ENCODE peak calls at places on chromosomes 3 and 15, in seven cellular contexts. One of them, this sample, is unnamed.

GRCh38 chr3:55484191-55484644 is 2.9 kb downstream of the WNT5A start:
- DNase-seq in AG09309: no peak
- DNase-seq in activated CD4-positive, alpha-beta T cell treated with anti-CD3 and anti-CD28 coated beads, Interleukin-2, amount 50 U/mL, for 4 hours: no peak
- DNase-seq in B cell: no peak
- DNase-seq in mucosa of descending colon: peak; percentile 48
- DNase-seq in erythroblast: no peak
- DNase-seq in right cardiac atrium: peak; percentile 49
- DNase-seq in this sample: no peak

GRCh38 chr15:41895491-41895890 is 1.6 kb upstream of the SPTBN5 start:
- DNase-seq in AG09309: no peak
- DNase-seq in activated CD4-positive, alpha-beta T cell treated with anti-CD3 and anti-CD28 coated beads, Interleukin-2, amount 50 U/mL, for 4 hours: no peak
- DNase-seq in B cell: no peak
- DNase-seq in mucosa of descending colon: no peak
- DNase-seq in erythroblast: no peak
- DNase-seq in right cardiac atrium: no peak
- DNase-seq in this sample: no peak

GRCh38 chr3:122533931-122534334 is 19.2 kb upstream of the KPNA1 start:
- DNase-seq in AG09309: peak; percentile 61
- DNase-seq in activated CD4-positive, alpha-beta T cell treated with anti-CD3 and anti-CD28 coated beads, Interleukin-2, amount 50 U/mL, for 4 hours: peak; percentile 3
- DNase-seq in B cell: no peak
- DNase-seq in mucosa of descending colon: no peak
- DNase-seq in erythroblast: no peak
- DNase-seq in right cardiac atrium: no peak
- DNase-seq in this sample: peak; percentile 53

GRCh38 chr3:24522155-24522579 is 27.5 kb upstream of the THRB start:
- DNase-seq in AG09309: no peak
- DNase-seq in activated CD4-positive, alpha-beta T cell treated with anti-CD3 and anti-CD28 coated beads, Interleukin-2, amount 50 U/mL, for 4 hours: no peak
- DNase-seq in B cell: no peak
- DNase-seq in mucosa of descending colon: peak; percentile 53
- DNase-seq in erythroblast: no peak
- DNase-seq in right cardiac atrium: no peak
- DNase-seq in this sample: no peak

GRCh38 chr3:131733086-131733841 is 230.5 kb upstream of the MRPL3 start:
- DNase-seq in AG09309: no peak
- DNase-seq in activated CD4-positive, alpha-beta T cell treated with anti-CD3 and anti-CD28 coated beads, Interleukin-2, amount 50 U/mL, for 4 hours: no peak
- DNase-seq in B cell: no peak
- DNase-seq in mucosa of descending colon: no peak
- DNase-seq in erythroblast: no peak
- DNase-seq in right cardiac atrium: no peak
- DNase-seq in this sample: no peak

GRCh38 chr15:22870865-22871264 is 32.4 kb downstream of the NIPA2 start:
- DNase-seq in AG09309: no peak
- DNase-seq in activated CD4-positive, alpha-beta T cell treated with anti-CD3 and anti-CD28 coated beads, Interleukin-2, amount 50 U/mL, for 4 hours: no peak
- DNase-seq in B cell: no peak
- DNase-seq in mucosa of descending colon: no peak
- DNase-seq in erythroblast: no peak
- DNase-seq in right cardiac atrium: no peak
- DNase-seq in this sample: no peak

GRCh38 chr3:171967137-171967783 is 72.1 kb upstream of the FNDC3B start:
- DNase-seq in AG09309: peak; percentile 93
- DNase-seq in activated CD4-positive, alpha-beta T cell treated with anti-CD3 and anti-CD28 coated beads, Interleukin-2, amount 50 U/mL, for 4 hours: no peak
- DNase-seq in B cell: no peak
- DNase-seq in mucosa of descending colon: no peak
- DNase-seq in erythroblast: peak; percentile 23
- DNase-seq in right cardiac atrium: no peak
- DNase-seq in this sample: no peak

GRCh38 chr3:194130211-194130610 is 5.7 kb upstream of the HES1 start:
- DNase-seq in AG09309: no peak
- DNase-seq in activated CD4-positive, alpha-beta T cell treated with anti-CD3 and anti-CD28 coated beads, Interleukin-2, amount 50 U/mL, for 4 hours: no peak
- DNase-seq in B cell: no peak
- DNase-seq in mucosa of descending colon: no peak
- DNase-seq in erythroblast: no peak
- DNase-seq in right cardiac atrium: no peak
- DNase-seq in this sample: no peak

GRCh38 chr15:98954411-98954810 is 53.2 kb downstream of the PGPEP1L start:
- DNase-seq in AG09309: peak; percentile 47
- DNase-seq in activated CD4-positive, alpha-beta T cell treated with anti-CD3 and anti-CD28 coated beads, Interleukin-2, amount 50 U/mL, for 4 hours: no peak
- DNase-seq in B cell: no peak
- DNase-seq in mucosa of descending colon: no peak
- DNase-seq in erythroblast: no peak
- DNase-seq in right cardiac atrium: peak; percentile 92
- DNase-seq in this sample: no peak

GRCh38 chr3:116059421-116060096 is 385.7 kb downstream of the LSAMP start:
- DNase-seq in AG09309: peak; percentile 66
- DNase-seq in activated CD4-positive, alpha-beta T cell treated with anti-CD3 and anti-CD28 coated beads, Interleukin-2, amount 50 U/mL, for 4 hours: no peak
- DNase-seq in B cell: no peak
- DNase-seq in mucosa of descending colon: no peak
- DNase-seq in erythroblast: no peak
- DNase-seq in right cardiac atrium: no peak
- DNase-seq in this sample: no peak

GRCh38 chr3:31170932-31171670 is 276.6 kb upstream of the GADL1 start:
- DNase-seq in AG09309: peak; percentile 98
- DNase-seq in activated CD4-positive, alpha-beta T cell treated with anti-CD3 and anti-CD28 coated beads, Interleukin-2, amount 50 U/mL, for 4 hours: no peak
- DNase-seq in B cell: no peak
- DNase-seq in mucosa of descending colon: no peak
- DNase-seq in erythroblast: no peak
- DNase-seq in right cardiac atrium: no peak
- DNase-seq in this sample: no peak

GRCh38 chr15:31341036-31341435 is 14.4 kb downstream of the KLF13 start:
- DNase-seq in AG09309: no peak
- DNase-seq in activated CD4-positive, alpha-beta T cell treated with anti-CD3 and anti-CD28 coated beads, Interleukin-2, amount 50 U/mL, for 4 hours: no peak
- DNase-seq in B cell: no peak
- DNase-seq in mucosa of descending colon: no peak
- DNase-seq in erythroblast: no peak
- DNase-seq in right cardiac atrium: no peak
- DNase-seq in this sample: no peak

GRCh38 chr3:157618075-157618760 is 115.0 kb upstream of the VEPH1 start:
- DNase-seq in AG09309: peak; percentile 45
- DNase-seq in activated CD4-positive, alpha-beta T cell treated with anti-CD3 and anti-CD28 coated beads, Interleukin-2, amount 50 U/mL, for 4 hours: no peak
- DNase-seq in B cell: no peak
- DNase-seq in mucosa of descending colon: no peak
- DNase-seq in erythroblast: peak; percentile 61
- DNase-seq in right cardiac atrium: no peak
- DNase-seq in this sample: peak; percentile 6

GRCh38 chr3:27713435-27713880 is 8.7 kb downstream of the EOMES start:
- DNase-seq in AG09309: no peak
- DNase-seq in activated CD4-positive, alpha-beta T cell treated with anti-CD3 and anti-CD28 coated beads, Interleukin-2, amount 50 U/mL, for 4 hours: no peak
- DNase-seq in B cell: no peak
- DNase-seq in mucosa of descending colon: no peak
- DNase-seq in erythroblast: no peak
- DNase-seq in right cardiac atrium: peak; percentile 55
- DNase-seq in this sample: no peak

GRCh38 chr15:28922712-28923012 is 36.9 kb downstream of the APBA2 start:
- DNase-seq in AG09309: no peak
- DNase-seq in activated CD4-positive, alpha-beta T cell treated with anti-CD3 and anti-CD28 coated beads, Interleukin-2, amount 50 U/mL, for 4 hours: no peak
- DNase-seq in B cell: no peak
- DNase-seq in mucosa of descending colon: no peak
- DNase-seq in erythroblast: no peak
- DNase-seq in right cardiac atrium: no peak
- DNase-seq in this sample: no peak

GRCh38 chr3:195583831-195584542 is at the start of gene APOD:
- DNase-seq in AG09309: no peak
- DNase-seq in activated CD4-positive, alpha-beta T cell treated with anti-CD3 and anti-CD28 coated beads, Interleukin-2, amount 50 U/mL, for 4 hours: no peak
- DNase-seq in B cell: no peak
- DNase-seq in mucosa of descending colon: peak; percentile 73
- DNase-seq in erythroblast: no peak
- DNase-seq in right cardiac atrium: peak; percentile 83
- DNase-seq in this sample: no peak

GRCh38 chr3:55544219-55544618 is 57.1 kb upstream of the WNT5A start:
- DNase-seq in AG09309: no peak
- DNase-seq in activated CD4-positive, alpha-beta T cell treated with anti-CD3 and anti-CD28 coated beads, Interleukin-2, amount 50 U/mL, for 4 hours: no peak
- DNase-seq in B cell: no peak
- DNase-seq in mucosa of descending colon: no peak
- DNase-seq in erythroblast: no peak
- DNase-seq in right cardiac atrium: no peak
- DNase-seq in this sample: no peak

GRCh38 chr15:74540135-74540760 is 772 bp upstream of the ARID3B start:
- DNase-seq in AG09309: no peak
- DNase-seq in activated CD4-positive, alpha-beta T cell treated with anti-CD3 and anti-CD28 coated beads, Interleukin-2, amount 50 U/mL, for 4 hours: no peak
- DNase-seq in B cell: no peak
- DNase-seq in mucosa of descending colon: no peak
- DNase-seq in erythroblast: peak; percentile 77
- DNase-seq in right cardiac atrium: no peak
- DNase-seq in this sample: no peak

GRCh38 chr3:63364495-63364894 is 86.4 kb downstream of the SYNPR start:
- DNase-seq in AG09309: peak; percentile 4
- DNase-seq in activated CD4-positive, alpha-beta T cell treated with anti-CD3 and anti-CD28 coated beads, Interleukin-2, amount 50 U/mL, for 4 hours: no peak
- DNase-seq in B cell: no peak
- DNase-seq in mucosa of descending colon: no peak
- DNase-seq in erythroblast: no peak
- DNase-seq in right cardiac atrium: no peak
- DNase-seq in this sample: no peak

GRCh38 chr3:109257269-109257668 is 59.0 kb downstream of the DPPA2 start:
- DNase-seq in AG09309: no peak
- DNase-seq in activated CD4-positive, alpha-beta T cell treated with anti-CD3 and anti-CD28 coated beads, Interleukin-2, amount 50 U/mL, for 4 hours: no peak
- DNase-seq in B cell: no peak
- DNase-seq in mucosa of descending colon: no peak
- DNase-seq in erythroblast: no peak
- DNase-seq in right cardiac atrium: no peak
- DNase-seq in this sample: no peak

GRCh38 chr15:67850995-67851535 is 11.2 kb upstream of the RNU6-1 start:
- DNase-seq in AG09309: no peak
- DNase-seq in activated CD4-positive, alpha-beta T cell treated with anti-CD3 and anti-CD28 coated beads, Interleukin-2, amount 50 U/mL, for 4 hours: no peak
- DNase-seq in B cell: no peak
- DNase-seq in mucosa of descending colon: no peak
- DNase-seq in erythroblast: no peak
- DNase-seq in right cardiac atrium: no peak
- DNase-seq in this sample: no peak

GRCh38 chr3:399647-400046 is 203.1 kb downstream of the CHL1 start:
- DNase-seq in AG09309: no peak
- DNase-seq in activated CD4-positive, alpha-beta T cell treated with anti-CD3 and anti-CD28 coated beads, Interleukin-2, amount 50 U/mL, for 4 hours: no peak
- DNase-seq in B cell: no peak
- DNase-seq in mucosa of descending colon: no peak
- DNase-seq in erythroblast: no peak
- DNase-seq in right cardiac atrium: no peak
- DNase-seq in this sample: no peak

GRCh38 chr3:41598804-41599481 is 363.0 kb downstream of the ULK4 start:
- DNase-seq in AG09309: no peak
- DNase-seq in activated CD4-positive, alpha-beta T cell treated with anti-CD3 and anti-CD28 coated beads, Interleukin-2, amount 50 U/mL, for 4 hours: no peak
- DNase-seq in B cell: no peak
- DNase-seq in mucosa of descending colon: no peak
- DNase-seq in erythroblast: no peak
- DNase-seq in right cardiac atrium: no peak
- DNase-seq in this sample: no peak

GRCh38 chr3:138941259-138941885 is 5.6 kb downstream of the FOXL2 start:
- DNase-seq in AG09309: no peak
- DNase-seq in activated CD4-positive, alpha-beta T cell treated with anti-CD3 and anti-CD28 coated beads, Interleukin-2, amount 50 U/mL, for 4 hours: no peak
- DNase-seq in B cell: no peak
- DNase-seq in mucosa of descending colon: no peak
- DNase-seq in erythroblast: peak; percentile 41
- DNase-seq in right cardiac atrium: peak; percentile 76
- DNase-seq in this sample: no peak

GRCh38 chr3:13850161-13850945 is 29.5 kb downstream of the WNT7A start:
- DNase-seq in AG09309: no peak
- DNase-seq in activated CD4-positive, alpha-beta T cell treated with anti-CD3 and anti-CD28 coated beads, Interleukin-2, amount 50 U/mL, for 4 hours: no peak
- DNase-seq in B cell: no peak
- DNase-seq in mucosa of descending colon: no peak
- DNase-seq in erythroblast: no peak
- DNase-seq in right cardiac atrium: no peak
- DNase-seq in this sample: no peak

GRCh38 chr15:56821721-56822425 is 88.6 kb upstream of the ZNF280D start:
- DNase-seq in AG09309: peak; percentile 35
- DNase-seq in activated CD4-positive, alpha-beta T cell treated with anti-CD3 and anti-CD28 coated beads, Interleukin-2, amount 50 U/mL, for 4 hours: peak; percentile 34
- DNase-seq in B cell: peak; percentile 48
- DNase-seq in mucosa of descending colon: no peak
- DNase-seq in erythroblast: peak; percentile 69
- DNase-seq in right cardiac atrium: peak; percentile 68
- DNase-seq in this sample: no peak

GRCh38 chr3:2714856-2715255 is 395.3 kb downstream of the IL5RA start:
- DNase-seq in AG09309: no peak
- DNase-seq in activated CD4-positive, alpha-beta T cell treated with anti-CD3 and anti-CD28 coated beads, Interleukin-2, amount 50 U/mL, for 4 hours: no peak
- DNase-seq in B cell: no peak
- DNase-seq in mucosa of descending colon: no peak
- DNase-seq in erythroblast: peak; percentile 1
- DNase-seq in right cardiac atrium: no peak
- DNase-seq in this sample: peak; percentile 1

GRCh38 chr3:45112939-45113338 is 33.2 kb downstream of the CDCP1 start:
- DNase-seq in AG09309: peak; percentile 52
- DNase-seq in activated CD4-positive, alpha-beta T cell treated with anti-CD3 and anti-CD28 coated beads, Interleukin-2, amount 50 U/mL, for 4 hours: no peak
- DNase-seq in B cell: no peak
- DNase-seq in mucosa of descending colon: no peak
- DNase-seq in erythroblast: no peak
- DNase-seq in right cardiac atrium: no peak
- DNase-seq in this sample: no peak

GRCh38 chr3:178384302-178384939 is 151.8 kb upstream of the KCNMB2 start:
- DNase-seq in AG09309: no peak
- DNase-seq in activated CD4-positive, alpha-beta T cell treated with anti-CD3 and anti-CD28 coated beads, Interleukin-2, amount 50 U/mL, for 4 hours: no peak
- DNase-seq in B cell: no peak
- DNase-seq in mucosa of descending colon: no peak
- DNase-seq in erythroblast: no peak
- DNase-seq in right cardiac atrium: no peak
- DNase-seq in this sample: no peak

GRCh38 chr15:36790891-36791290 is 211.5 kb downstream of the CDIN1 start:
- DNase-seq in AG09309: no peak
- DNase-seq in activated CD4-positive, alpha-beta T cell treated with anti-CD3 and anti-CD28 coated beads, Interleukin-2, amount 50 U/mL, for 4 hours: no peak
- DNase-seq in B cell: no peak
- DNase-seq in mucosa of descending colon: no peak
- DNase-seq in erythroblast: no peak
- DNase-seq in right cardiac atrium: no peak
- DNase-seq in this sample: no peak

GRCh38 chr3:44661189-44661588 is 12.7 kb downstream of the ZNF35 start:
- DNase-seq in AG09309: no peak
- DNase-seq in activated CD4-positive, alpha-beta T cell treated with anti-CD3 and anti-CD28 coated beads, Interleukin-2, amount 50 U/mL, for 4 hours: no peak
- DNase-seq in B cell: no peak
- DNase-seq in mucosa of descending colon: no peak
- DNase-seq in erythroblast: peak; percentile 6
- DNase-seq in right cardiac atrium: no peak
- DNase-seq in this sample: no peak

GRCh38 chr3:11619461-11619860 is 24.3 kb downstream of the VGLL4 start:
- DNase-seq in AG09309: no peak
- DNase-seq in activated CD4-positive, alpha-beta T cell treated with anti-CD3 and anti-CD28 coated beads, Interleukin-2, amount 50 U/mL, for 4 hours: no peak
- DNase-seq in B cell: no peak
- DNase-seq in mucosa of descending colon: no peak
- DNase-seq in erythroblast: no peak
- DNase-seq in right cardiac atrium: no peak
- DNase-seq in this sample: no peak

GRCh38 chr15:97600190-97600589 is 360.3 kb upstream of the ARRDC4 start:
- DNase-seq in AG09309: no peak
- DNase-seq in activated CD4-positive, alpha-beta T cell treated with anti-CD3 and anti-CD28 coated beads, Interleukin-2, amount 50 U/mL, for 4 hours: no peak
- DNase-seq in B cell: no peak
- DNase-seq in mucosa of descending colon: no peak
- DNase-seq in erythroblast: no peak
- DNase-seq in right cardiac atrium: no peak
- DNase-seq in this sample: no peak

GRCh38 chr15:20355256-20355868 is 186.2 kb downstream of the GOLGA6L6 start:
- DNase-seq in AG09309: no peak
- DNase-seq in activated CD4-positive, alpha-beta T cell treated with anti-CD3 and anti-CD28 coated beads, Interleukin-2, amount 50 U/mL, for 4 hours: no peak
- DNase-seq in B cell: no peak
- DNase-seq in mucosa of descending colon: peak; percentile 53
- DNase-seq in erythroblast: no peak
- DNase-seq in right cardiac atrium: peak; percentile 39
- DNase-seq in this sample: no peak

GRCh38 chr15:100278596-100279380 is 63.0 kb downstream of the ADAMTS17 start:
- DNase-seq in AG09309: no peak
- DNase-seq in activated CD4-positive, alpha-beta T cell treated with anti-CD3 and anti-CD28 coated beads, Interleukin-2, amount 50 U/mL, for 4 hours: no peak
- DNase-seq in B cell: no peak
- DNase-seq in mucosa of descending colon: no peak
- DNase-seq in erythroblast: no peak
- DNase-seq in right cardiac atrium: no peak
- DNase-seq in this sample: no peak

GRCh38 chr3:150779402-150779858 is 16.5 kb upstream of the SIAH2 start:
- DNase-seq in AG09309: no peak
- DNase-seq in activated CD4-positive, alpha-beta T cell treated with anti-CD3 and anti-CD28 coated beads, Interleukin-2, amount 50 U/mL, for 4 hours: no peak
- DNase-seq in B cell: no peak
- DNase-seq in mucosa of descending colon: no peak
- DNase-seq in erythroblast: no peak
- DNase-seq in right cardiac atrium: no peak
- DNase-seq in this sample: no peak